ENCODE peak calls at places on chromosomes 7 and 10, in four cellular contexts. Z, E, L and F are unnamed samples.

GRCh38 chr7:150945171-150945852 is 32.8 kb downstream of the KCNH2 start:
- DNase-seq in E (no peak), L (no peak), Z (no peak), F (no peak)

GRCh38 chr7:107068156-107068555 is 23.7 kb downstream of the PRKAR2B start:
- DNase-seq in L (no peak), E (no peak), Z (no peak), F (no peak)

GRCh38 chr7:156751319-156751718 is 110.7 kb downstream of the RNF32 start:
- DNase-seq in Z (no peak), E (no peak), L (no peak), F (no peak)

GRCh38 chr7:75572814-75573213 is 80.7 kb downstream of the SPDYE5 start:
- DNase-seq in E (no peak), Z (no peak), L (no peak), F (no peak)

GRCh38 chr7:157061979-157062378 is 51.5 kb upstream of the MNX1 start:
- DNase-seq in E (no peak), L (no peak), Z (no peak), F (no peak)

GRCh38 chr7:55512635-55513034 is 59.7 kb downstream of the VOPP1 start:
- DNase-seq in E (no peak), L (no peak), Z (no peak), F (no peak)

GRCh38 chr10:22325272-22325947 is 4.5 kb downstream of the BMI1 start:
- DNase-seq in Z (peak), E (peak), L (peak), F (peak)

GRCh38 chr7:38929460-38930171 is 20.6 kb upstream of the VPS41 start:
- DNase-seq in L (no peak), E (no peak), Z (no peak), F (no peak)

GRCh38 chr10:30782543-30783461 is 153.2 kb upstream of the LYZL2 start:
- DNase-seq in Z (no peak), L (no peak), E (no peak), F (no peak)

GRCh38 chr7:5564894-5565293 is 141.3 kb upstream of the TNRC18 start:
- DNase-seq in E (peak), L (no peak), Z (no peak), F (no peak)

GRCh38 chr10:13633689-13634088 is 46.9 kb downstream of the PRPF18 start:
- DNase-seq in Z (no peak), E (no peak), L (no peak), F (no peak)

GRCh38 chr10:32957341-32958084 is 517 bp downstream of the ITGB1 start:
- DNase-seq in L (no peak), E (no peak), Z (peak), F (peak)